ENCODE peak calls at places on chromosomes 4 and X, in five cellular contexts. O is stomach, L is GM12892, G is A549, Y is ovary. D is an unnamed sample.

GRCh38 chrX:150683536-150684146 is 9.6 kb upstream of the MTMR1 start:
- DNase-seq in O (no peak), L (no peak), G (peak; percentile 35), Y (no peak), D (no peak)

GRCh38 chr4:84582988-84583870 is at the start of gene CDS1:
- DNase-seq in O (peak; percentile 77), L (peak; percentile 37), G (peak; percentile 6), Y (peak; percentile 21), D (no peak)

GRCh38 chr4:47647544-47647943 is 162.5 kb downstream of the ATP10D start:
- DNase-seq in O (no peak), L (no peak), G (no peak), Y (no peak), D (no peak)

GRCh38 chr4:1357356-1358248 is 10.6 kb downstream of the UVSSA start:
- DNase-seq in O (no peak), L (no peak), G (no peak), Y (no peak), D (no peak)

GRCh38 chrX:17725176-17725575 is 12.1 kb upstream of the SCML1 start:
- DNase-seq in O (no peak), L (no peak), G (no peak), Y (no peak), D (no peak)

GRCh38 chr4:127579821-127580220 is 52.9 kb upstream of the INTU start:
- DNase-seq in O (no peak), L (no peak), G (no peak), Y (no peak), D (no peak)

GRCh38 chr4:187558391-187558790 is 437.2 kb upstream of the ZFP42 start:
- DNase-seq in O (no peak), L (no peak), G (no peak), Y (no peak), D (no peak)

GRCh38 chr4:8112036-8112576 is 46.5 kb downstream of the ABLIM2 start:
- DNase-seq in O (no peak), L (no peak), G (no peak), Y (no peak), D (no peak)

GRCh38 chr4:69497886-69498395 is 2.2 kb upstream of the UGT2B4 start:
- DNase-seq in O (no peak), L (no peak), G (no peak), Y (no peak), D (no peak)

GRCh38 chr4:90419124-90419711 is 292.0 kb downstream of the CCSER1 start:
- DNase-seq in O (no peak), L (no peak), G (peak; percentile 33), Y (no peak), D (no peak)

GRCh38 chr4:163544407-163545038 is 50.0 kb downstream of the TMA16 start:
- DNase-seq in O (peak; percentile 54), L (peak; percentile 34), G (peak; percentile 50), Y (no peak), D (no peak)

GRCh38 chr4:99540287-99540939 is 23.4 kb downstream of the TRMT10A start:
- DNase-seq in O (no peak), L (no peak), G (no peak), Y (no peak), D (no peak)

DNA sequence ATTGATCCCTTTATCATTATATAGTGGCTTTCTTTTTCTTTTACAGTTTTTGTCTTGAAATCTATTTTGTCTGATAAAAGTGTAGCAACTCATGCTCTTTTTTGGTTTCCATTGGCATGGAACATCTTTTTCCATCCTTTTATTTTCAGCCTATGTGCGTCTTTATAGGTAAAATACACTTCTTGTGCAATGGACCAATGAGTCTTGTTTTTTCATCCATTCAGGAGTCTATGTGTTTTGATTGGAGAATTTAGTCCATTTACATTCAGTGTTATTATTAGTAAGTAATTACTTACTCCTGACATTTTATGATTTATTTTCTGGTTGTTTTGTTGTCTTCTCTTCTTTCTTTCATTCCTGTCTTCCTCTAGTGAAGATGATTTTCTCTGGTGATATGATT is 66.4 kb upstream of the IL2 start:
- DNase-seq in O (no peak), L (no peak), G (no peak), Y (no peak), D (no peak)
- TF ChIP-seq POLR2A in O (no peak), L (no peak), G (no peak), Y (no peak), D (no peak)

DNA sequence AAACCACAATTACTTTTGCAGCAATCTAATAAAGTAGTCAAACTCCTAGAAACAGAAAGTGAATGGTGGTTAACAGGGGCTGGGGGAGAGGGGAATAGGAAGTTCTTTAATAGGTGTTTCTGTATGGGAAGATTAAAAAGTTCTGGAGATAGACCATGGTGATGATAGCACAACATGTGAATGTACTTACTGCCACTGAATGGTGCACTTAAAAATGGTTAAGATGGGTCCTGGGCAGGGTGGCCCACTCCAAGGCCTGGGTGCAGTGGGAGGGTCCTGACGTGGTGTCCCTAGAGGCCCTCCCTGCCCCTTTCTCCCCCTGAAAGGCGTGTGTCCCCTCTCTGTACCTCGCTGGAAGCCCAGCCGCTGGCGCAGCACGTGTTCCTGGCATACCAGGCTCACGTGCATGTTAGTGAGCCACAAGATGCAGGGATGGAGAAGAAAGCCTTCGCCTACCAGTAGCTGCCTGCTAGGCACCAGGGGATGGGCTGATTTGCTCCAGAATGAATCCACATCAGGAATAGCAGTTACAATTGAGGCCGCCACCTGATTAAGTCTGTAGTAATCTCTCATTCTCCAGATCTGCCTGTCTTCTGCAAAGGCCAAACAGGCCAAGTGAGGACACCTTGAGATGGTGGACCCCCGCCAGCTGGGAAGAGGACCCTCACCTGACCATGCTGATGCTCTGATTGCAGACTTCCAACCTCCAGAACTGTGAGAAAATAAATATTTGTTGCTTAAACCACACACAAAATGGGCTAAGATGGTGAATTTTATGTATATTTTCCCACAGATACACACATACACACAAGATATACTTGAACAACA is 67.5 kb downstream of the COQ2 start:
- DNase-seq in O (no peak), L (no peak), G (no peak), Y (no peak), D (no peak)
- TF ChIP-seq POLR2A in O (no peak), L (no peak), G (no peak), Y (no peak), D (no peak)

DNA sequence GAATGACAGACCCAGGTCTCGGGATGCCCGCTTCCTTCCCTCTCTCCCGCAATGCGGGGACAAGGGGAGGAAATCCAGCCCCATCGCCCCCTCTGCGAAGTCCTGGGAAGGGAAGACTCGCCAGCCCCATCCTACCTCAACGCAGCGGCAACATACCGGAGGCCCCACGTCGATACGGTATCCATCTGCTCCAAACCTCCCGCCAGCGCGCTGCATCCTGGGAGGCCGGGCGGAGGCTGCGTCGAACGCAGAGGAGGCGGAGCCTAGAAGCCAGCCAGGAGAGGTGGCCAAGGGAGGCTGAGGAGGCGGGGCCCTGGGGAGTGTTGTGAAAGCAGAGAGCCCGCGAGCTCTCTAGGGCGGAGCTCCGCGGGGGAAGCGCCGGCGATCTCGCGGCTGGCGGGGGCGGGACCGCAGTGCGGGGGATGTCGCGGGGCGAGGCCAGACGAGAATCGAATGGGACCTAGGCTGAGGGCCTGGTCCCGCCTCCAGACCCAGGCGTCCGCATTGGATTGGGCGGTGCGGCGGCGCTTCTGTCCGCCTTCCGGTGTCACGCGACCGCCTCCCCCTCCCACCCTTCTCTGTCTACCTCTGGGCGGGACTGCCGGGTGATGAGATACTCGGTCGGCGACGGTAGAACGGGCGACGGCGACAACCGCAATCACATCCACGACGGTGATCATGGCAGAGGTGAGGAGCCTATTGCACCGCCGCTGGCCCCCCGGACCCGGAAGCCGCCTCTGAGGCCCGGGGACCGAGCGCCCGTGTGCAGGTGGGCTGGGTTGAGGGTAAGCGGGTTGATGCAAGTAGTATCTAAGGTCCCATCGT is at the start of the genes FANCB and MOSPD2:
- DNase-seq in O (peak; percentile 93), L (peak; percentile 63), G (peak; percentile 82), Y (peak; percentile 91), D (peak; percentile 97)
- TF ChIP-seq POLR2A in O (no peak), L (peak; percentile 49), G (peak; percentile 45), Y (no peak), D (no peak)

DNA sequence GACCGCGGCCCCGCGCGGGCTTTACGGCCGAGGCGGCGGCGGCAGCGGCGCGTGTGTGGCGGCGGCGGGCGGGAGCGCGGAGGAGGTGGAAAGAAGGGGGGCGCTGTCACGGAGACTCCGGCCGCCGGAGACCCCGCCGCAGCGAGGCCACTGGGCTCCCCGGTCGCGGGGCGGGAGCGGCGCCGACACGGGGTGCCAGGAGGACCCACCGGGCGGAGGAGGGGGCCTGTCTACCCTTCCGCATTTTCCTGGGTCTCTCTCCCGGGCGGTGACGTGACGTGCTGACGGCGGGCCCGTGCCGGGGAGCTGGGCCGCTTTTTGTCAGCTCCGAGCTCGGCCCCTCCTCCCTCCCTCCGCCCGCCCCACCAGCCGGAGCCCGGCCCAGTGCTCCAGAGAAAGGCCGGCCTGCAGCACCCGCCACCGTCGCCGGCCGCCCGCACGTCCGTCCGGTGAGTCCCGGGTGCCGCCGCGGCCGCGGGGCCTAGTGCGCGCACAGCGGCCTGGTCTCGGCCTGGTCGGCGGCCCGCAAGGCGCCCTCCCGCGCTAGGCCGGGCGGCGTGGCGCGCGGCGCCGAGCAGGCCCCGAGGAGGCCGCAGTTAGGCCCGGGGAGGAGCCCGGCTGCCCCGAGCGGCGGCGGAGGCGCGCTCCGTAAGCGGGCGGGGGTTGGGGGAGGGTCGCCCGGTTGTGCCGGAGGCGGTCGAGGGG is at the start of gene ZFX:
- DNase-seq in O (peak; percentile 77), L (peak; percentile 32), G (no peak), Y (peak; percentile 71), D (no peak)
- TF ChIP-seq POLR2A in O (no peak), L (peak; percentile 39), G (peak; percentile 17), Y (no peak), D (no peak)

GRCh38 chrX:66019310-66019652 is 20.6 kb downstream of the VSIG4 start:
- DNase-seq in O (no peak), L (no peak), G (no peak), Y (no peak), D (no peak)
- TF ChIP-seq POLR2A in O (no peak), L (no peak), G (no peak), Y (no peak), D (no peak)

DNA sequence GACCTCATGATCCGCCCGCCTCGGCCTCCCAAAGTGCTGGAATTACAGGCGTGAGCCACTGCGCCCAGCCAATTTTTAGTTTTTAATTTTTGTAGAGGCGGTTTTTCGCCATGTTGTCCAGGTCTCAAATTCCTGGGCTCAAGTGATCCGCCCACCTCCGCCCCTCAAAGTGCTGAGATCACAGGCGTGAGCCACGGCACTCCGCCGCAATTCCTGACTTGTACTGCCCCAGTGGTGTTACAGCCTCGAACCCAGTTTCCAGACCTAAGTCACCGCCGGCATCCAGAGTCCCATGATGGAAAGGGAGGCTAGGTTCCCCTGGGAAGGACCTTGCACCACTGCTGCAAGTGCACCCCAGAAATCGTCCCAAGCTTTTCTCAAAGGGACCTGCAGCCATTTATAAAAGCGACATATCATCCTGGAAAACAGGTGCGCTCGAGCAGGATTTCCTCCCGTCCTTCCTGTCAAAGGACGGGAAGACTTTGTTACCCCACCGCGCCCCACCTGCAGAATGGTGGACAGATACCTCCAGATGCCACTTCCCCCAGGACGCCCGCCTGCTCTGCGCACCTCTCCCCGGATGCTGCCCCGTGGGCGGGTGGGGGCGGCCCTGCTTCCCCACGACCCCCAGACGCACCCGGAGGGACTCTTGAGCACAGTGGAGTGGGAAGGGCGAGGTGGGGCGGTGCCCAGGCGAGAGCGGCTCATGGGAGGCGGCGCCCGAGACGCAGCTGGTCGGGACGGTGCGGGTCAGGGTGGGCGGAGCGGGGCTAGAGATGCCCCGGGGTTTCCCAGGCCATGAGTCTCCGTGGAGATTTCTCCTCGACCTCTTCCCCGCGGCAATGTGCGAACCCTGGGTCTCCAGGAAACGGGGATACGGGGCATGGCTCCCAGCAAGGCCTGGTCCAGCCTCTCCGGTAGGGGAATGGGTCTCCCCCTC is 959 bp upstream of the RPL10 start:
- DNase-seq in O (peak; percentile 73), L (peak; percentile 61), G (peak; percentile 61), Y (peak; percentile 78), D (no peak)
- TF ChIP-seq POLR2A in O (no peak), L (no peak), G (peak; percentile 49), Y (peak; percentile 53), D (peak; percentile 30)

GRCh38 chr4:153153339-153153851 is 50.8 kb upstream of the TRIM2 start:
- DNase-seq in O (peak; percentile 50), L (peak; percentile 36), G (peak; percentile 37), Y (peak; percentile 15), D (no peak)
- TF ChIP-seq POLR2A in O (no peak), L (no peak), G (peak; percentile 34), Y (no peak), D (no peak)